ENCODE peak calls at places on chromosomes 13 and 19, in seven cellular contexts. G, T, C, M, Q, D and P are unnamed samples.
A peak's percentile ranks its signal among the peaks of the same experiment; 100 is the strongest.

GRCh38 chr13:93227906-93228801 is 1.5 kb downstream of the GPC6 start:
- DNase-seq in D (peak; percentile 32), T (no peak), Q (no peak), G (peak; percentile 23), C (no peak), M (peak; percentile 51), P (no peak)

GRCh38 chr19:16587031-16588023 is 15.1 kb upstream of the SLC35E1 start:
- DNase-seq in M (peak; percentile 36), Q (peak; percentile 43), D (peak; percentile 66), T (peak; percentile 81), C (no peak), G (no peak), P (no peak)

GRCh38 chr19:48881741-48882657 is 9.8 kb downstream of the PPP1R15A start:
- DNase-seq in T (no peak), G (no peak), Q (no peak), D (no peak), M (no peak), C (no peak), P (no peak)

GRCh38 chr19:41575998-41576397 is at the start of gene CEACAM21:
- DNase-seq in D (peak; percentile 66), G (peak; percentile 53), Q (no peak), C (peak; percentile 11), T (peak; percentile 89), M (peak; percentile 34), P (peak; percentile 83)

GRCh38 chr13:26219726-26220125 is 2.4 kb downstream of the RNF6 start:
- DNase-seq in M (no peak), Q (no peak), T (no peak), C (no peak), D (no peak), G (no peak), P (no peak)

GRCh38 chr19:41424335-41425173 is 2.6 kb downstream of the B3GNT8 start:
- DNase-seq in T (peak; percentile 83), M (no peak), Q (no peak), C (no peak), G (no peak), D (no peak), P (no peak)

GRCh38 chr19:30371157-30371845 is 883 bp upstream of the ZNF536 start:
- DNase-seq in G (no peak), T (no peak), Q (no peak), D (no peak), C (no peak), M (no peak), P (no peak)

GRCh38 chr19:10568444-10568825 is 344 bp downstream of the CDKN2D start:
- DNase-seq in T (peak; percentile 57), C (no peak), Q (no peak), M (no peak), G (peak; percentile 26), D (peak; percentile 63), P (no peak)

GRCh38 chr19:17950310-17951150 is 16.4 kb upstream of the KCNN1 start:
- DNase-seq in C (no peak), Q (peak; percentile 24), T (no peak), D (no peak), M (no peak), G (no peak), P (no peak)

GRCh38 chr13:46389985-46390384 is 2.9 kb upstream of the RUBCNL start:
- DNase-seq in G (no peak), D (peak; percentile 64), T (peak; percentile 31), Q (no peak), M (no peak), C (no peak), P (no peak)

GRCh38 chr13:50676602-50677001 is 166.9 kb downstream of the DLEU7 start:
- DNase-seq in D (no peak), M (no peak), G (no peak), C (no peak), Q (no peak), T (no peak), P (peak; percentile 45)

GRCh38 chr19:5273782-5274181 is 66.8 kb downstream of the PTPRS start:
- DNase-seq in D (no peak), G (no peak), M (no peak), Q (no peak), T (no peak), C (no peak), P (no peak)

GRCh38 chr13:41500501-41500900 is 43.2 kb downstream of the RGCC start:
- DNase-seq in D (peak; percentile 42), G (no peak), M (no peak), Q (no peak), T (no peak), C (no peak), P (peak; percentile 79)

GRCh38 chr13:30982911-30983310 is 50.5 kb downstream of the TEX26 start:
- DNase-seq in C (no peak), G (no peak), M (no peak), T (no peak), D (no peak), Q (no peak), P (peak; percentile 82)

GRCh38 chr19:17457621-17458020 is 3.1 kb downstream of the NXNL1 start:
- DNase-seq in T (no peak), M (no peak), D (no peak), C (no peak), G (no peak), Q (no peak), P (no peak)

GRCh38 chr19:34232566-34233481 is 21.5 kb upstream of the GARRE1 start:
- DNase-seq in G (peak; percentile 54), T (no peak), D (no peak), C (no peak), Q (no peak), M (peak; percentile 19), P (no peak)

GRCh38 chr13:45194081-45194939 is 6.5 kb downstream of the KCTD4 start:
- DNase-seq in M (peak; percentile 36), G (peak; percentile 39), Q (no peak), T (no peak), D (peak; percentile 23), C (no peak), P (no peak)

GRCh38 chr19:34124828-34125227 is 47.5 kb upstream of the LSM14A start:
- DNase-seq in M (no peak), Q (no peak), T (no peak), G (no peak), D (no peak), C (no peak), P (no peak)

GRCh38 chr19:4197228-4197624 is 14.7 kb downstream of the ANKRD24 start:
- DNase-seq in C (no peak), G (no peak), Q (no peak), T (no peak), M (no peak), D (no peak), P (no peak)

GRCh38 chr19:41415154-41415571 is 12.0 kb downstream of the B3GNT8 start:
- DNase-seq in G (no peak), C (peak; percentile 52), T (peak; percentile 68), Q (no peak), D (no peak), M (no peak), P (no peak)

GRCh38 chr19:662207-662961 is 630 bp downstream of the RNF126 start:
- DNase-seq in D (peak; percentile 81), G (no peak), C (no peak), Q (peak; percentile 59), T (peak; percentile 79), M (no peak), P (no peak)

GRCh38 chr19:58554494-58555368 is at the start of gene CHMP2A:
- DNase-seq in G (peak; percentile 99), T (peak; percentile 98), C (peak; percentile 99), Q (peak; percentile 95), M (peak; percentile 97), D (peak; percentile 99), P (peak; percentile 100)

GRCh38 chr19:5447700-5448311 is 7.4 kb upstream of the ZNRF4 start:
- DNase-seq in Q (no peak), D (no peak), M (no peak), T (no peak), G (no peak), C (no peak), P (no peak)

GRCh38 chr19:47228937-47229673 is 1.9 kb downstream of the BBC3 start:
- DNase-seq in T (peak; percentile 42), Q (peak; percentile 16), D (peak; percentile 29), G (no peak), M (peak; percentile 34), C (peak; percentile 57), P (no peak)

GRCh38 chr19:47226426-47227346 is 4.3 kb downstream of the BBC3 start:
- DNase-seq in T (peak; percentile 96), G (peak; percentile 90), M (peak; percentile 85), D (peak; percentile 90), C (peak; percentile 90), Q (peak; percentile 45), P (peak; percentile 96)

GRCh38 chr19:47227347-47228167 is 3.4 kb downstream of the BBC3 start:
- DNase-seq in G (peak; percentile 94), T (peak; percentile 97), C (peak; percentile 85), Q (peak; percentile 23), M (peak; percentile 85), D (peak; percentile 89), P (peak; percentile 98)

GRCh38 chr19:47229674-47230121 is 1.3 kb downstream of the BBC3 start:
- DNase-seq in D (peak; percentile 38), C (no peak), M (peak; percentile 34), Q (no peak), T (no peak), G (no peak), P (no peak)

GRCh38 chr19:47228168-47228936 is 2.6 kb downstream of the BBC3 start:
- DNase-seq in C (peak; percentile 44), D (peak; percentile 74), Q (peak; percentile 37), T (peak; percentile 71), M (peak; percentile 41), G (no peak), P (no peak)
- H3K4me1 ChIP-seq in C (peaks cover 31% of the 10 kb centered on the region), D (peaks cover 46% of the 10 kb centered on the region), Q (peaks cover 47% of the 10 kb centered on the region), T (peaks cover 49% of the 10 kb centered on the region), M (no peaks in the 10 kb centered on the region), G (peaks cover 31% of the 10 kb centered on the region), P (peaks cover 73% of the 10 kb centered on the region)

GRCh38 chr13:97810152-97810551 is 143.3 kb upstream of the IPO5 start:
- DNase-seq in G (no peak), D (no peak), M (peak; percentile 11), T (no peak), C (no peak), Q (no peak), P (no peak)
- TF ChIP-seq CTCF in G (peak; percentile 19), D (peak; percentile 6), M (peak; percentile 51), T (no peak), C (no peak), Q (no peak), P (peak; percentile 34)

GRCh38 chr19:12784871-12785430 is 6.3 kb upstream of the JUNB start:
- DNase-seq in M (no peak), C (no peak), Q (no peak), D (no peak), T (no peak), G (no peak), P (no peak)
- H3K4me1 ChIP-seq in M (no peaks in the 10 kb centered on the region), C (peaks cover 60% of the 10 kb centered on the region), Q (peaks cover 60% of the 10 kb centered on the region), D (peaks cover 77% of the 10 kb centered on the region), T (peaks cover 74% of the 10 kb centered on the region), G (peaks cover 52% of the 10 kb centered on the region), P (peaks cover 58% of the 10 kb centered on the region)

DNA sequence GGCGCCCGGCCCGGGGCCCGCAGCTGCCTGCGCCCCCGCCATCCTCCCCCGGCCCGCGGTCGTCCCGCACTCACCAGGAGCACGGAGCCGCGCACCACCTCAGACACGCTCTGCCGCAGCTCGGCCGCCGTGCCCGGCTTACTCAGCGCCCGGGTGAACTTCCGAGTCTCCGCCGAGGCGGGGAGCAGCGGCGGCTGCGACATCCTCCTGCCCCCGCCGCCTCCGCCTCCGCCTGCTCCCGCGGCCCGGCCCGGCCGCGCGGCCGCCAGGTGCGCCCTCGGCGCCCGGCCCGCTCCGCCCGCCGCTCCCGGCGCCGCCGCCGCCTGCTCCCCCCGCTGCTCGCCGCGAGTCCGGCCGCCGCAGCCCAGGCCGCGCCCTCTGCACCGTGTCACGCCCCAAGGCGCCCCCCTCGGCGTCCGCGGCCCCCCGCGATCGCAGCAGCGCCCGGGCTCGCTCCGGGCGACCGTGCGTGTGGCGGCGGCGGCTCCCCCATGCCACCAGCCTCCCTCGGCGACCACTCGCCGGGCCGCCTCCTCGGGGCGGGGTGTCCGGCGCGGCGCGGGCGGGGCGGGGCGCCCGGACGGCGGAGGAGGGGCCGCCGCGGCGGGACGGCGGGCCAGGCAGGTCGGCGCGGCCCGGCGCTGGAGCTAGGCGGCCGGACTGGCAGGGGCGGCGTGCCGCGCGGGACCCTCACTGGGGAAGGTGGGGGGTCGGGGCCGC is 108.4 kb upstream of the DOCK9 start:
- DNase-seq in M (peak; percentile 27), C (no peak), G (peak; percentile 32), Q (peak; percentile 59), T (peak; percentile 61), D (peak; percentile 60), P (no peak)
- TF ChIP-seq CTCF in M (no peak), C (no peak), G (no peak), Q (no peak), T (peak; percentile 12), D (no peak), P (no peak)